ENCODE peak calls at places on chromosomes 12 and 14, in four cellular contexts. D is HepG2, V is GM12878, O is K562. R is an unnamed sample.

GRCh38 chr12:51070004-51070403 is 13.4 kb downstream of the CSRNP2 start:
- DNase-seq in D (peak), O (no peak), V (no peak), R (no peak)

GRCh38 chr12:12870454-12870853 is 20.9 kb upstream of the GPRC5A start:
- DNase-seq in V (no peak), O (no peak), D (peak), R (peak)

GRCh38 chr14:30355431-30355913 is 203.5 kb upstream of the G2E3 start:
- DNase-seq in O (no peak), D (peak), V (peak), R (no peak)

GRCh38 chr12:52216807-52217206 is 16.2 kb upstream of the KRT7 start:
- DNase-seq in V (no peak), O (no peak), D (no peak), R (no peak)

GRCh38 chr14:71394386-71394785 is 487.1 kb downstream of the PCNX1 start:
- DNase-seq in D (no peak), O (no peak), V (no peak), R (no peak)

GRCh38 chr14:68285421-68286179 is 466.0 kb downstream of the RAD51B start:
- DNase-seq in V (peak), O (no peak), D (no peak), R (no peak)

GRCh38 chr14:70567791-70568190 is 32.7 kb downstream of the MED6 start:
- DNase-seq in D (peak), O (peak), V (no peak), R (peak)

GRCh38 chr12:26963413-26963812 is 25.1 kb downstream of the FGFR1OP2 start:
- DNase-seq in V (no peak), O (no peak), D (no peak), R (no peak)

GRCh38 chr12:56487448-56488040 is 417 bp downstream of the GLS2 start:
- DNase-seq in V (no peak), O (no peak), D (peak), R (no peak)

GRCh38 chr12:3012786-3013185 is 53.6 kb downstream of the TEAD4 start:
- DNase-seq in D (no peak), O (no peak), V (no peak), R (no peak)

GRCh38 chr14:61128382-61129167 is 147.5 kb downstream of the SLC38A6 start:
- DNase-seq in O (no peak), V (no peak), D (no peak), R (no peak)

GRCh38 chr14:104971447-104972240 is 6.5 kb downstream of the AHNAK2 start:
- DNase-seq in V (no peak), D (no peak), O (no peak), R (no peak)

GRCh38 chr12:89525824-89526770 is at the start of gene POC1B:
- DNase-seq in O (peak), D (peak), V (peak), R (peak)

GRCh38 chr12:109433618-109434017 is 43.5 kb downstream of the KCTD10 start:
- DNase-seq in D (no peak), O (peak), V (no peak), R (peak)

GRCh38 chr14:64682173-64682710 is 22.0 kb upstream of the PLEKHG3 start:
- DNase-seq in O (no peak), D (no peak), V (no peak), R (peak)

GRCh38 chr12:77535734-77536133 is 295.0 kb upstream of the NAV3 start:
- DNase-seq in V (no peak), O (no peak), D (no peak), R (no peak)

GRCh38 chr12:99131761-99132199 is 486.7 kb downstream of the APAF1 start:
- DNase-seq in O (no peak), D (no peak), V (no peak), R (no peak)

GRCh38 chr14:63867926-63868921 is 15.4 kb downstream of the SYNE2 start:
- DNase-seq in V (peak), D (no peak), O (no peak), R (no peak)

GRCh38 chr14:104551851-104552737 is 27.5 kb upstream of the C14orf180 start:
- DNase-seq in O (no peak), D (no peak), V (no peak), R (no peak)

GRCh38 chr14:58098507-58098906 is 53.5 kb downstream of the ARMH4 start:
- DNase-seq in O (no peak), V (no peak), D (no peak), R (no peak)

GRCh38 chr12:19967486-19967885 is 400.9 kb upstream of the PDE3A start:
- DNase-seq in O (no peak), V (peak), D (no peak), R (peak)

GRCh38 chr14:102822311-102822863 is 45.1 kb downstream of the TRAF3 start:
- DNase-seq in O (no peak), V (no peak), D (no peak), R (no peak)

GRCh38 chr14:22225526-22226133 is 363.4 kb downstream of the DAD1 start:
- DNase-seq in V (no peak), D (no peak), O (no peak), R (no peak)

GRCh38 chr12:119423285-119423684 is 88.8 kb downstream of the CCDC60 start:
- DNase-seq in V (no peak), O (peak), D (no peak), R (no peak)

GRCh38 chr14:31787377-31787776 is 226.2 kb downstream of the NUBPL start:
- DNase-seq in V (no peak), O (peak), D (peak), R (peak)

GRCh38 chr12:84763112-84763511 is 149.5 kb downstream of the SLC6A15 start:
- DNase-seq in D (no peak), O (no peak), V (no peak), R (no peak)

GRCh38 chr12:31041033-31041564 is 32.6 kb upstream of the DDX11 start:
- DNase-seq in O (no peak), V (no peak), D (no peak), R (no peak)

GRCh38 chr12:132899033-132899432 is 11.6 kb upstream of the CHFR start:
- DNase-seq in V (no peak), D (no peak), O (no peak), R (no peak)

GRCh38 chr12:112354399-112354798 is 27.8 kb downstream of the HECTD4 start:
- DNase-seq in D (no peak), O (no peak), V (no peak), R (peak)

GRCh38 chr12:102548543-102548942 is 68.2 kb upstream of the IGF1 start:
- DNase-seq in D (no peak), O (no peak), V (no peak), R (no peak)

GRCh38 chr14:65019944-65020566 is 33.4 kb downstream of the FNTB start:
- DNase-seq in O (peak), V (no peak), D (peak), R (peak)

GRCh38 chr12:72901685-72902084 is 629.5 kb downstream of the TRHDE start:
- DNase-seq in O (no peak), V (no peak), D (no peak), R (no peak)

GRCh38 chr14:61631044-61631692 is 64.1 kb upstream of the HIF1A start:
- DNase-seq in V (no peak), O (no peak), D (no peak), R (no peak)

GRCh38 chr12:109625131-109625559 is 51.6 kb downstream of the MVK start:
- DNase-seq in V (no peak), O (peak), D (no peak), R (peak)

GRCh38 chr14:94036328-94037167 is 10.4 kb downstream of the OTUB2 start:
- DNase-seq in V (no peak), O (peak), D (peak), R (peak)

GRCh38 chr14:65238456-65238855 is 136.1 kb upstream of the MAX start:
- DNase-seq in O (no peak), D (peak), V (no peak), R (peak)

GRCh38 chr14:104882325-104882973 is 17.4 kb downstream of the CEP170B start:
- DNase-seq in O (peak), D (no peak), V (no peak), R (peak)

GRCh38 chr12:42507031-42507430 is 82.5 kb downstream of the PRICKLE1 start:
- DNase-seq in V (no peak), D (no peak), O (no peak), R (no peak)

GRCh38 chr12:42502671-42503070 is 86.9 kb downstream of the PRICKLE1 start:
- DNase-seq in D (no peak), V (no peak), O (no peak), R (no peak)

GRCh38 chr12:42507589-42507988 is 82.0 kb downstream of the PRICKLE1 start:
- DNase-seq in O (no peak), V (no peak), D (no peak), R (no peak)

GRCh38 chr12:42508913-42509312 is 80.6 kb downstream of the PRICKLE1 start:
- DNase-seq in D (no peak), O (no peak), V (no peak), R (no peak)

GRCh38 chr12:42504049-42504448 is 85.5 kb downstream of the PRICKLE1 start:
- DNase-seq in D (no peak), O (no peak), V (no peak), R (no peak)
- TF ChIP-seq BHLHE40 in D (no peak), O (no peak), V (no peak), R (no peak)

DNA sequence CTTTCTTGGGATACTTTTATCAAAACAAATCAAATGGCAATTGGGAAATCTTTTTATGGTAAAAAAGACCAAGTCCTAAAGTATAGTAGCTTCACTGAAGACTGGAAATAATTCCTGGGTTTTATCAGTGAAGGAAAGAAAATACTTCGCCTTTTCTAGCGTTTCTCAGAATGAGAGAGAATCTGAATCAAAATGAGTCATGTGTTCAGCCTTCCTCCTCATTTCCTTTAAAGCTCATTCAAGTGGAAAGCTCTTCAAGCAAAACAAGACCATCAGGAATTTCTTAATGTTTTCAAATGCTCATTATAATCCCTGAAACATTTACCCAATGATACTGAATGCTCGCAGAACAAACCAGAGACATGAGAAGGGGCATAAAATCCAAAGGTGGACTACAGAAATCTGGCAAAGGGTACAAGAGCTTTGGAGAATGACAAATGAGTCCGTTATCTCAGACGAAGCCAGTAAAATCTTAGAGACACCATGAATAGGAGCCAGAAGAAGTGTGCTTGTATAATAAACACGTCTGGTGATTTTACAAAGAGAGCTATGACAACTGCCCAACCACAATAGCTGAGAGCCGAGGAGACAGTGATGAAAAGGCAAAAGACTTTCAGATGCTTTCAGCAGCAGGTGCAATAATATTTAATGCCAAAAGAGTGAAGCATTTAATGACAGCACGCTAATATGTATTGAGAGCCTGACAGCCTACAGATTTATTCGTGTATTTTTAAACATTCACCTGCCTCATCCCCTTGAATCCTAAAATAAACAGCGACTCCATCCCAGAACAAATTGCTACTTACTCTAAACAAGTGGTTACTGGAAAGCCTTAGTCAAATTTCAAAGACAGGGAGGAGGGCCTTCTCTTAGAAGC is 19.1 kb downstream of the SPRING1 start:
- DNase-seq in V (no peak), D (no peak), O (no peak), R (no peak)
- TF ChIP-seq RFX5 in V (no peak), D (no peak), O (no peak), R (no peak)

DNA sequence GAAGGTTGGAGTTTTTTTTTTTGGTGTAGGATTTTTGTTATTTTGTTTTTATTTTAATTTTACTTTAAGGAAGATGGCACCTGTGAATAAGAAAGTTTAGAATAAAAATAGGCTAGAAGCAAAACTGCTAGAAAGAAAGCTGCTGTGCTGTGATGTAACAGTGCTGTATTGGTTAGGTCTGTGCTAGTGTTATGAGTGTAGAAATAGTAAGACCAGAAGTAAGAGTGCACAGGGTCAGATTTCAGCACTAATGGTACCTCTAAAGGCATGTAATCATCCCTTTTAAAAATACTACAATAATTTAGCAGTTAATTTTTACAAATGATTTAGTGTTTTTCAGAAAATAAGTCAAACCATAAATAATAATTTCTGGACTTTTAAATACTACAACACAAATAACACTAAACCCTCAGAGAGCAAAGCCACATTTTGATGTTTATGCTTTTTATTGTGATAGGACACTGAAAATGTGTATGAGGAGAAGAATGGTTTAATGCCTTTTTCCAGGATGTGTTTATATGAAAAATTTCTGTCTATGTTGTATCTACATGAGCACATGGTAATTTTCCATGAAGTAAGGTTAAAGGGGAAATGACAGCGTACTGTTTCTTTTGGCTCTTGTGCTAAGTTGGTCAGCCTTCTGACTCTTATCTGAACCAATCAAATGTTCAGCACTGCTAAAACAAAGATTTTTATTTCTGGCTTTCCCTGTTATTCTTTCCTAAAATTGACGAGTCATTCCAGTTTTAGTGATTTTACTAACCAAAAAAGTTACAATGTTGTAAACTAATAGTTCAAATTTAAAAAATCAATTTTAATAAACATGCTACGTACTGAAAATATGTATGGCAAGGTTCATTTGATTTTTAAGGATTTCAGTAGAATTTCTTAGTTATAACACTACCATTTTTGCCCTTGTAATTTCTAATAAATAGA is 96.1 kb downstream of the PPHLN1 start:
- DNase-seq in D (no peak), V (peak), O (peak), R (no peak)
- TF ChIP-seq POLR2AphosphoS2 in D (no peak), V (no peak), O (no peak), R (no peak)

GRCh38 chr12:46908936-46909635 is 83.3 kb upstream of the SLC38A4 start:
- DNase-seq in V (no peak), O (no peak), D (no peak), R (no peak)

GRCh38 chr12:46904406-46905240 is 78.8 kb upstream of the SLC38A4 start:
- DNase-seq in V (no peak), D (no peak), O (no peak), R (no peak)

GRCh38 chr12:46907791-46908190 is 82.0 kb upstream of the SLC38A4 start:
- DNase-seq in V (no peak), O (no peak), D (no peak), R (no peak)

GRCh38 chr12:46910830-46911229 is 85.0 kb upstream of the SLC38A4 start:
- DNase-seq in O (no peak), D (no peak), V (no peak), R (no peak)

DNA sequence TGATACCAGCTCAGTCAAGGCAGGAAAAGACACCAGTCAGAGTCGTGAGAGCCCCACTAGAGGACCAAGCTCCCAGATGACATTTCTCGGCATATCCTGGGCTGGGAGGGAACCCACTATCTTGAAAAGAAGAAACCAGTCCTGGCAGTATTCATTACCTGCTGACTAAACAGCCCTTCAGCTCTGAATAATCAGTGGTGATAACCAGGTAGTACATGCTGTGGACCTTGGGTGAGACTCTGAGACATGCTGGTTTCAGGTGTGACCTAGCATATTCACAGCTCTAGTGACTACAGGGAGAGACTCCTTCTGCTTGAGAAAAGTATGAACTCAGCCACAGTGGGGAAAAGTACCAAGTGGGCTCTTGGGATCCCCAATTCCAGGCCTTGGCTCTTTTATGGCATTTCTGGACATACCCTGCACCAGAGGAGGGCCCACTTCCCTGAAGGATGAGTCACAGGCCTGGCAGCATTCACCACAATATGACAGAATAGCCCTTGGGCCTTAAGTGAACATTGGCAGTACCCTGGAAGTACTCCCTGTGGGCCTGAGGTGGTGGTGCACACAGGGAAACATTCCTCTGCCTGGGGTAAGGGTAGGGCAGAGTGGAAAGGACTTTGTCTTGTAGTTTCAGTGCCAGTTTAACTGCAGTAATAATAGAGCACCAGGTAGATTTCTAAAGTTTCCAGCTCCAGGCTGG is 82.6 kb upstream of the SLC38A4 start:
- DNase-seq in D (no peak), V (no peak), O (no peak), R (no peak)
- TF ChIP-seq BHLHE40 in D (no peak), V (no peak), O (no peak), R (no peak)

DNA sequence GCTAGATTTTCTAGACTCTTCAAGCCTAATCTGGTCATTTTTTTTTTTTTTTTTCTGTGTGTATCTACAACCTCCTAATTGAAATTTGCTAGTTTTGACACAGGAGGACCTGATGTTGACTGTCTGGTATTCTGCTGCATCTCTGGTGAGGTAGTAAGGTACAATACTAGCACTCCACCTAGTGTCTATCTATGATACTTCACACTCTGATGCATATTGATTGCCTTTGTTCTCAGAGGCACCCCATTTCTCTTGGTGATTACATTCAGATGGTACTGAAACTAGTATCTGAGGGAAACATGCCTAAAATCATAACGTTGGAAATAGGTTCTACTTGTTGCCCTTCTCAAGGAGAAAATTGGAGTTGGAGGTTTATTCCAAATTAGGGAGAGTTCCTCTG is 930.5 kb upstream of the NOVA1 start:
- DNase-seq in V (no peak), D (peak), O (no peak), R (peak)
- TF ChIP-seq RFX5 in V (no peak), D (no peak), O (no peak), R (no peak)

DNA sequence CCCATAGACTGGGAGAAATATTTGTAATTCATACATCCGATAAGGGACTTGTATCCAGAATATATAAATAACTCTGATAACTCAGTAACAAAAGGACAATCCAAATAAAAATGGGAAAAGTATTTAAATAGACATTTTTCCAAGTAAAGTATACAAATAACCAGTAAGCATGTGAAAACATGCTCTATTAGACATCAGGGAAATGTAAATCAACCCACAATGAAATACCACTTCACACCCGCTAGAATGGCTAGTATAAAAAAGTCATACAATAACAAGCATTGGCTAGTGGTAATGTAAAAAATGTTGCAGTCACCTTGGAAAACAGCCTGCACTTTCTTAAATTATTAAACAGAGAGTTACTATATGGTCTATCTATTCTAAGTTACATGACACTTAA is 650.7 kb downstream of the C12orf50 start:
- DNase-seq in V (no peak), O (no peak), D (no peak), R (no peak)
- TF ChIP-seq POLR2AphosphoS2 in V (no peak), O (no peak), D (no peak), R (no peak)

R was measured in A549.